ENCODE peak calls at places on chromosome 17, in six cellular contexts. M is fibroblast of pulmonary artery; V is nucleus accumbens; Y is stimulated activated CD8-positive, alpha-beta memory T cell treated with anti-CD3 and anti-CD28 coated beads, Interleukin-15, amount 100 ng/mL, for 4 hours; D is AG10803; U is activated naive CD4-positive, alpha-beta T cell treated with anti-CD3 and anti-CD28 coated beads, Interleukin-2, amount 10 ng/mL, durations not matched to agents 7 days and 5 days. J is an unnamed sample.

GRCh38 chr17:69870751-69871199 is 204.2 kb upstream of the KCNJ16 start:
- DNase-seq in V (no peak), Y (no peak), M (no peak), D (peak; percentile 92), U (no peak), J (no peak)

GRCh38 chr17:7133424-7133823 is 18.8 kb upstream of the ASGR2 start:
- DNase-seq in M (no peak), Y (peak; percentile 45), V (no peak), D (no peak), U (peak; percentile 34), J (peak; percentile 26)

GRCh38 chr17:81542431-81543338 is 9.5 kb downstream of the FAAP100 start:
- DNase-seq in D (no peak), Y (no peak), U (no peak), M (no peak), V (no peak), J (no peak)

GRCh38 chr17:15456972-15457722 is 10.3 kb downstream of the CDRT4 start:
- DNase-seq in Y (no peak), D (peak; percentile 99), V (peak; percentile 69), U (no peak), M (peak; percentile 72), J (no peak)

GRCh38 chr17:3801792-3802191 is 804 bp upstream of the ITGAE start:
- DNase-seq in M (no peak), Y (no peak), D (no peak), U (no peak), V (no peak), J (no peak)

GRCh38 chr17:17246879-17247278 is 9.9 kb upstream of the FLCN start:
- DNase-seq in Y (no peak), V (no peak), D (no peak), M (no peak), U (no peak), J (no peak)

GRCh38 chr17:80773243-80773991 is 218.2 kb upstream of the CHMP6 start:
- DNase-seq in D (peak; percentile 29), V (peak; percentile 60), Y (no peak), U (no peak), M (no peak), J (no peak)

GRCh38 chr17:16880843-16881230 is 91.1 kb downstream of the TNFRSF13B start:
- DNase-seq in M (no peak), V (no peak), D (no peak), Y (no peak), U (no peak), J (no peak)

GRCh38 chr17:69523252-69523861 is 108.9 kb downstream of the MAP2K6 start:
- DNase-seq in V (no peak), D (peak; percentile 73), M (peak; percentile 74), U (peak; percentile 26), Y (no peak), J (no peak)

GRCh38 chr17:17206149-17206912 is at the start of gene PLD6:
- DNase-seq in Y (peak; percentile 86), U (peak; percentile 95), V (peak; percentile 45), D (peak; percentile 63), M (peak; percentile 65), J (peak; percentile 90)

GRCh38 chr17:38456031-38456815 is 28.0 kb downstream of the ARHGAP23 start:
- DNase-seq in Y (no peak), V (no peak), D (no peak), M (peak; percentile 51), U (no peak), J (no peak)

GRCh38 chr17:28426081-28426519 is 20.1 kb upstream of the SLC46A1 start:
- DNase-seq in M (no peak), D (no peak), V (no peak), Y (no peak), U (no peak), J (no peak)

J was measured in activated T-helper 1 cell treated with anti-CD3 and anti-CD28 coated beads, Interleukin-2, amount 50 U/mL, for 16 hours.